ENCODE peak calls at places on chromosome 22, in seven cellular contexts. E, Q, C, H, L, U and D are unnamed samples.
A peak's percentile ranks its signal among the peaks of the same experiment; 100 is the strongest.

GRCh38 chr22:23394525-23395326 is 185.4 kb downstream of the IGLL1 start:
- DNase-seq in H (no peak), E (no peak), C (no peak), U (no peak), Q (no peak), L (no peak), D (no peak)

GRCh38 chr22:45254789-45255261 is 14.1 kb upstream of the KIAA0930 start:
- DNase-seq in U (no peak), H (no peak), E (peak; percentile 47), L (peak; percentile 33), Q (no peak), C (no peak), D (no peak)

GRCh38 chr22:35572552-35572951 is 31.9 kb downstream of the RASD2 start:
- DNase-seq in E (no peak), H (no peak), L (no peak), U (no peak), C (no peak), Q (no peak), D (no peak)

GRCh38 chr22:46054091-46054877 is 77.3 kb upstream of the WNT7B start:
- DNase-seq in L (peak; percentile 89), C (peak; percentile 55), U (no peak), H (no peak), E (peak; percentile 68), Q (peak; percentile 93), D (no peak)

GRCh38 chr22:39170825-39171622 is 18.5 kb upstream of the CBX7 start:
- DNase-seq in Q (peak; percentile 94), C (peak; percentile 76), E (peak; percentile 59), L (peak; percentile 75), H (peak; percentile 88), U (no peak), D (no peak)

GRCh38 chr22:19879996-19880785 is 25.5 kb upstream of the GNB1L start:
- DNase-seq in L (no peak), E (no peak), U (no peak), C (no peak), Q (peak; percentile 49), H (no peak), D (no peak)

GRCh38 chr22:37896181-37896592 is 9.9 kb upstream of the MICALL1 start:
- DNase-seq in H (no peak), Q (no peak), U (no peak), L (no peak), C (peak; percentile 48), E (no peak), D (peak; percentile 92)

GRCh38 chr22:36587289-36588154 is 58.6 kb upstream of the EIF3D start:
- DNase-seq in H (no peak), E (no peak), U (no peak), Q (no peak), C (no peak), L (peak; percentile 73), D (no peak)

GRCh38 chr22:50525991-50526848 is 822 bp upstream of the SCO2 start:
- DNase-seq in E (peak; percentile 51), U (no peak), H (peak; percentile 82), C (peak; percentile 73), Q (peak; percentile 95), L (peak; percentile 80), D (no peak)

GRCh38 chr22:49198705-49199084 is 629.0 kb downstream of the BRD1 start:
- DNase-seq in H (no peak), U (no peak), Q (no peak), C (no peak), E (no peak), L (no peak), D (no peak)

GRCh38 chr22:41417622-41418390 is 28.8 kb downstream of the TOB2 start:
- DNase-seq in C (peak; percentile 24), H (no peak), E (no peak), L (peak; percentile 45), Q (peak; percentile 97), U (peak; percentile 32), D (no peak)

GRCh38 chr22:36197601-36198146 is 3.9 kb downstream of the APOL4 start:
- DNase-seq in E (no peak), C (no peak), L (no peak), Q (peak; percentile 54), H (peak; percentile 39), U (no peak), D (no peak)

GRCh38 chr22:25546751-25547150 is 17.7 kb upstream of the GRK3 start:
- DNase-seq in C (no peak), U (no peak), E (no peak), H (no peak), Q (no peak), L (peak; percentile 17), D (no peak)

GRCh38 chr22:25488244-25489020 is 76.0 kb upstream of the GRK3 start:
- DNase-seq in H (peak; percentile 79), C (peak; percentile 71), E (peak; percentile 80), Q (peak; percentile 81), L (peak; percentile 78), U (no peak), D (no peak)

GRCh38 chr22:20207277-20208025 is 56.6 kb upstream of the CCDC188 start:
- DNase-seq in U (no peak), L (no peak), E (no peak), C (no peak), H (no peak), Q (no peak), D (no peak)

GRCh38 chr22:20061481-20061861 is 18.6 kb upstream of the DGCR8 start:
- DNase-seq in L (peak; percentile 17), U (no peak), Q (no peak), H (no peak), C (peak; percentile 6), E (no peak), D (no peak)

GRCh38 chr22:24985824-24986214 is 33.3 kb downstream of the KIAA1671 start:
- DNase-seq in L (no peak), E (peak; percentile 85), H (no peak), C (peak; percentile 99), U (no peak), Q (peak; percentile 71), D (peak; percentile 78)

GRCh38 chr22:41367039-41367679 is 14.6 kb upstream of the TEF start:
- DNase-seq in E (peak; percentile 82), L (peak; percentile 92), Q (peak; percentile 100), C (peak; percentile 96), H (peak; percentile 70), U (peak; percentile 40), D (peak; percentile 88)

GRCh38 chr22:22583030-22583429 is 24.0 kb upstream of the PRAME start:
- DNase-seq in E (no peak), H (no peak), Q (no peak), U (no peak), C (no peak), L (no peak), D (no peak)

GRCh38 chr22:36204641-36205032 is 3.0 kb upstream of the APOL4 start:
- DNase-seq in U (no peak), H (peak; percentile 15), Q (no peak), E (no peak), L (no peak), C (no peak), D (no peak)